ENCODE peak calls at places on chromosomes 12 and 14, in four cellular contexts. N is H9, Q is neuronal stem cell, P is H1. Z is an unnamed sample.

GRCh38 chr14:104372390-104373054 is 207.0 kb upstream of the C14orf180 start:
- DNase-seq in N (no peak), Q (no peak), P (no peak), Z (no peak)

GRCh38 chr14:60153996-60154395 is 11.2 kb downstream of the DHRS7 start:
- DNase-seq in N (no peak), Q (no peak), P (no peak), Z (no peak)

GRCh38 chr12:68505915-68506314 is 104.8 kb upstream of the RAP1B start:
- DNase-seq in N (no peak), Q (no peak), P (no peak), Z (no peak)

GRCh38 chr12:96829354-96829753 is 77.7 kb upstream of the NEDD1 start:
- DNase-seq in N (no peak), Q (no peak), P (no peak), Z (no peak)

GRCh38 chr12:123847876-123848275 is 85.8 kb downstream of the DNAH10 start:
- DNase-seq in N (no peak), Q (no peak), P (no peak), Z (no peak)

GRCh38 chr14:92906823-92907222 is 16.1 kb upstream of the CHGA start:
- DNase-seq in N (no peak), Q (no peak), P (no peak), Z (no peak)

GRCh38 chr14:50363734-50364113 is 33.0 kb downstream of the CDKL1 start:
- DNase-seq in N (no peak), Q (no peak), P (no peak), Z (peak)

GRCh38 chr14:58239259-58240210 is 5.1 kb upstream of the PSMA3 start:
- DNase-seq in N (peak), Q (peak), P (peak), Z (peak)

GRCh38 chr14:92039073-92039719 is 663 bp downstream of the TRIP11 start:
- DNase-seq in N (peak), Q (peak), P (peak), Z (peak)

GRCh38 chr14:90777358-90777757 is 38.9 kb downstream of the TTC7B start:
- DNase-seq in N (no peak), Q (no peak), P (no peak), Z (no peak)

GRCh38 chr12:102406033-102406584 is 74.3 kb downstream of the IGF1 start:
- DNase-seq in N (no peak), Q (peak), P (no peak), Z (no peak)

GRCh38 chr12:96208346-96208745 is 14.2 kb downstream of the ELK3 start:
- DNase-seq in N (no peak), Q (no peak), P (no peak), Z (peak)

GRCh38 chr12:55670213-55670730 is 33.6 kb downstream of the OR10P1 start:
- DNase-seq in N (peak), Q (no peak), P (no peak), Z (no peak)

GRCh38 chr12:1528791-1529190 is 65.6 kb downstream of the FBXL14 start:
- DNase-seq in N (peak), Q (no peak), P (no peak), Z (no peak)

GRCh38 chr12:1525858-1526257 is 68.5 kb downstream of the FBXL14 start:
- DNase-seq in N (peak), Q (no peak), P (no peak), Z (no peak)

GRCh38 chr12:1529862-1530591 is 64.4 kb downstream of the FBXL14 start:
- DNase-seq in N (peak), Q (no peak), P (no peak), Z (peak)

GRCh38 chr12:1529228-1529861 is 65.0 kb downstream of the FBXL14 start:
- DNase-seq in N (peak), Q (no peak), P (no peak), Z (no peak)

DNA sequence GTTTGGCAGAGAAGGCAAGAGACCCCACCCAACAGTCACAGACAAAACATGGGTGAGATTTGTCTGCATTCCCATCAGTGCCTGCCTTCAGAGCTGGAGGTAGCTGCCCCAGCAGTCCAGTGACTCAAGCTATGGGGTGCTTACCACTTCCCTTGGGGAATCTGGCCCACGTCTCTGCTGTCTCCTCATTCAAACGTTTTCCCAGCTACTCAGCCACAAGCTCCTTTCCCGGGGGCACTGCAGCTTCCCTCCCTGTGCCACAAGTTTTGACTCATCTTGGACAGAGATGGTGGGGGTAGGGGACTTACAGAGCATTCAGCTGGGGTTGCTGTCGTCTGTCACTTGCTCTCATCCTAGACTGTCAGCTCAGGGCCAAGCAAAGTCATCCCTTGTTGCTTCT is 66.6 kb downstream of the FBXL14 start:
- DNase-seq in N (no peak), Q (no peak), P (no peak), Z (peak)
- H4K91ac ChIP-seq in N (no peak), Q (no peak), P (no peak), Z (no peak)

GRCh38 chr12:69661386-69661785 is 37.7 kb downstream of the BEST3 start:
- DNase-seq in N (no peak), Q (no peak), P (no peak), Z (no peak)

GRCh38 chr12:69662764-69663163 is 36.3 kb downstream of the BEST3 start:
- DNase-seq in N (no peak), Q (no peak), P (no peak), Z (no peak)

GRCh38 chr12:69671597-69671996 is 27.5 kb downstream of the BEST3 start:
- DNase-seq in N (no peak), Q (no peak), P (no peak), Z (no peak)

GRCh38 chr12:69672195-69672594 is 26.9 kb downstream of the BEST3 start:
- DNase-seq in N (no peak), Q (no peak), P (no peak), Z (no peak)

DNA sequence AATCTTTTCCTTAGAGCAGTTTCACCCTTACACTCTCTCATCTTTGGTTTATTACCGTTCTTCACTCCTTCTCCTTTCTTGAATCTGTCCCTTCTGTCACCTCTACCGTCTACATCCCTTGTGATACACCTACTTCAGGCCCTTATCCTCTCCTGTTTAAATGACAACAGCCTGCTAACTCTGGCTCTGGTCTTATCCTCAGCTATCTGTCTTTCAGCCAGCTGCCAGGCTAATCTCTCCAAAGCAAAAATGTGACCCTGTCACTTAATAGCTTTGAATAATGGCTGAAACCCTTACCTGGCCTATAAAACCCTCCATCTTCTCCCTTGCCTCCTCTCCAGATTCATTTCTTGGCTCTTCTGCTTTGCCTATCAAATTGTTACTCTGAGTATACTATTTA is 32.3 kb downstream of the BEST3 start:
- DNase-seq in N (no peak), Q (no peak), P (no peak), Z (no peak)
- H2BK12ac ChIP-seq in N (no peak), Q (no peak), P (no peak), Z (no peak)

DNA sequence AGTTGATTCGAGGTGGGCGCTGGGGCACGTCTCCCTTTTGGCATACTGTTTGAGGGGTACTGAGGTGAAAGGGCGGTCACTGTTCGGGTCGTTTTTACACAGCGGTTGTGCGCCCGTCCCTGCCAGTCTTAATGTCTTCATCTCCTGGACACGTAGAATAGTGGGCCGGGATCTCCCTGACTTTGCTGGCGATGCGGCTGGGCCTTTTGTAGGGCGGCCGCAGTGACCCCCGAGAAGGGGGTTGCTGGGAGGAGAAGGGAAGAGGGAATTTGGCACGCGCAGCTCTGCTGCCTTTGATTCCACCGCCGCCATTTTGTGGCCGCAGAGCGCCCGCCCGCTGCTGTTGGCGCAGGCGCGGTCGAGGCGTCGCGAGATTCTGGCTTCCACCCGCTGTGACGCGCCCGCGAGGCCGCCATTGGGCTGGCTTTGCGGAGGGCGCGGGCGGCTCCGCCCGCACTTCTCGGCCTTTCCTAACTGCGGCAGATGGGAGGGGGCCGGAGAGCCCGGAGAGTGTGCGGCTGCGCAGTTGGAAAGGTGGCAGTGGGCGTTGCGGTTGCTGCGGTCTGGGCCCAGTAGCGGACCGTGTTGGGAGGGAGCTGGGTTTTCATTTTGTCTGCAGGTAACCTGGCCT is 542 bp downstream of the SRSF5 start:
- DNase-seq in N (peak), Q (peak), P (peak), Z (peak)
- H4K91ac ChIP-seq in N (peak), Q (no peak), P (peak), Z (peak)

DNA sequence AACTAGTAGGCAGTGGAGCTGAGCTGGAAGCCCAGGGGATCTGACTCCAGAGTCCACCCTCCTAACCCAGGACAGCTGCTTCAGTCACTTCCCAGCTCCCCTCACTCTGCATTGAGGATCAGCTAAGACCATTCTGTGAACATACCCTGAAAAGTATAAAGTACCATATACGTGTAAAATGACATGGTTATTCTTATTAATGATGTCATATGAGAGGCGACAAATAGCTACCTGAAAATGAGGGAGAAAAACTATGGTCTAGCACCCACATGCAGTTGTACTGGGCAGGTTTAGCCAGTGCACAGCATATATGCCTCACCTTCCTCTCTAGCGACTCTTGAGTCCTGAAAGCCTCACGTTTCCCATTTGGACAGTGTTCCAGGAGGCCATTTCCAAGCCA is 461.9 kb downstream of the RAD51B start:
- DNase-seq in N (no peak), Q (no peak), P (no peak), Z (no peak)
- H2BK12ac ChIP-seq in N (no peak), Q (no peak), P (no peak), Z (peak)

GRCh38 chr12:110340706-110341105 is 59.7 kb downstream of the ATP2A2 start:
- DNase-seq in N (no peak), Q (no peak), P (no peak), Z (no peak)
- H4K91ac ChIP-seq in N (no peak), Q (no peak), P (no peak), Z (no peak)

Z was measured in mesenchymal stem cell.